ENCODE peak calls at places on chromosomes 5 and 9, in five cellular contexts. One of them, this sample, is unnamed.

GRCh38 chr5:31824886-31825774 is 186.2 kb downstream of the PDZD2 start:
- DNase-seq in T-helper 2 cell: peak
- DNase-seq in CD8-positive, alpha-beta T cell: no peak
- DNase-seq in SJSA1: peak
- DNase-seq in iris pigment epithelial cell: peak
- DNase-seq in this sample: no peak

GRCh38 chr9:19181556-19181955 is 48.9 kb upstream of the DENND4C start:
- DNase-seq in T-helper 2 cell: no peak
- DNase-seq in CD8-positive, alpha-beta T cell: no peak
- DNase-seq in SJSA1: no peak
- DNase-seq in iris pigment epithelial cell: no peak
- DNase-seq in this sample: no peak

GRCh38 chr5:102823441-102823874 is 68.4 kb downstream of the PAM start:
- DNase-seq in T-helper 2 cell: no peak
- DNase-seq in CD8-positive, alpha-beta T cell: no peak
- DNase-seq in SJSA1: no peak
- DNase-seq in iris pigment epithelial cell: peak
- DNase-seq in this sample: no peak

GRCh38 chr9:102497709-102498108 is 497.4 kb upstream of the CYLC2 start:
- DNase-seq in T-helper 2 cell: no peak
- DNase-seq in CD8-positive, alpha-beta T cell: no peak
- DNase-seq in SJSA1: no peak
- DNase-seq in iris pigment epithelial cell: no peak
- DNase-seq in this sample: no peak

GRCh38 chr5:180688326-180689070 is 39.1 kb upstream of the FLT4 start:
- DNase-seq in T-helper 2 cell: peak
- DNase-seq in CD8-positive, alpha-beta T cell: no peak
- DNase-seq in SJSA1: no peak
- DNase-seq in iris pigment epithelial cell: no peak
- DNase-seq in this sample: no peak

GRCh38 chr5:133831506-133832224 is 136.8 kb downstream of the C5orf15 start:
- DNase-seq in T-helper 2 cell: no peak
- DNase-seq in CD8-positive, alpha-beta T cell: no peak
- DNase-seq in SJSA1: no peak
- DNase-seq in iris pigment epithelial cell: peak
- DNase-seq in this sample: no peak

GRCh38 chr9:5800969-5801738 is 31.8 kb downstream of the ERMP1 start:
- DNase-seq in T-helper 2 cell: peak
- DNase-seq in CD8-positive, alpha-beta T cell: no peak
- DNase-seq in SJSA1: no peak
- DNase-seq in iris pigment epithelial cell: no peak
- DNase-seq in this sample: no peak

GRCh38 chr9:107435415-107435814 is 54.2 kb downstream of the KLF4 start:
- DNase-seq in T-helper 2 cell: no peak
- DNase-seq in CD8-positive, alpha-beta T cell: no peak
- DNase-seq in SJSA1: no peak
- DNase-seq in iris pigment epithelial cell: no peak
- DNase-seq in this sample: no peak

GRCh38 chr9:89814340-89815040 is 209.7 kb downstream of the GADD45G start:
- DNase-seq in T-helper 2 cell: no peak
- DNase-seq in CD8-positive, alpha-beta T cell: no peak
- DNase-seq in SJSA1: no peak
- DNase-seq in iris pigment epithelial cell: peak
- DNase-seq in this sample: no peak

GRCh38 chr5:109921735-109922395 is 232.1 kb downstream of the MAN2A1 start:
- DNase-seq in T-helper 2 cell: peak
- DNase-seq in CD8-positive, alpha-beta T cell: peak
- DNase-seq in SJSA1: no peak
- DNase-seq in iris pigment epithelial cell: no peak
- DNase-seq in this sample: no peak